ENCODE peak calls at places on chromosomes 3 and 15, in eight cellular contexts. H, P, U, C, T, S, F and A are unnamed samples.
A peak's percentile ranks its signal among the peaks of the same experiment; 100 is the strongest.

GRCh38 chr3:161859057-161859456 is 362.4 kb downstream of the OTOL1 start:
- DNase-seq in H (no peak), P (no peak), U (no peak), C (no peak), T (no peak), S (no peak), F (no peak), A (no peak)

GRCh38 chr15:35874260-35874905 is 328.4 kb upstream of the DPH6 start:
- DNase-seq in H (no peak), P (no peak), U (no peak), C (no peak), T (no peak), S (peak; percentile 32), F (peak; percentile 88), A (no peak)

GRCh38 chr3:37899101-37899707 is 37.5 kb downstream of the CTDSPL start:
- DNase-seq in H (no peak), P (no peak), U (no peak), C (no peak), T (no peak), S (no peak), F (no peak), A (no peak)

GRCh38 chr15:74337146-74337545 is 30.3 kb downstream of the CYP11A1 start:
- DNase-seq in H (no peak), P (no peak), U (no peak), C (no peak), T (peak; percentile 18), S (no peak), F (no peak), A (no peak)

GRCh38 chr15:44713006-44713966 is 2.0 kb downstream of the B2M start:
- DNase-seq in H (peak; percentile 40), P (no peak), U (no peak), C (peak; percentile 39), T (no peak), S (peak; percentile 18), F (peak; percentile 67), A (no peak)

GRCh38 chr3:145776782-145777408 is 384.1 kb downstream of the PLOD2 start:
- DNase-seq in H (no peak), P (peak; percentile 34), U (peak; percentile 36), C (peak; percentile 65), T (no peak), S (peak; percentile 2), F (peak; percentile 90), A (peak; percentile 20)

GRCh38 chr3:184523825-184524615 is 37.6 kb upstream of the EPHB3 start:
- DNase-seq in H (no peak), P (peak; percentile 9), U (no peak), C (no peak), T (no peak), S (peak; percentile 41), F (peak; percentile 65), A (peak; percentile 14)

GRCh38 chr3:72412557-72412956 is 435.7 kb downstream of the SHQ1 start:
- DNase-seq in H (no peak), P (no peak), U (no peak), C (no peak), T (no peak), S (no peak), F (no peak), A (no peak)

GRCh38 chr15:31247404-31247803 is 79.2 kb upstream of the KLF13 start:
- DNase-seq in H (no peak), P (no peak), U (no peak), C (no peak), T (peak; percentile 10), S (no peak), F (no peak), A (no peak)

GRCh38 chr15:61099030-61099800 is 129.9 kb downstream of the RORA start:
- DNase-seq in H (no peak), P (peak; percentile 56), U (no peak), C (no peak), T (no peak), S (no peak), F (peak; percentile 13), A (no peak)

GRCh38 chr15:69593488-69593887 is 140.9 kb downstream of the RPLP1 start:
- DNase-seq in H (no peak), P (no peak), U (no peak), C (no peak), T (no peak), S (no peak), F (no peak), A (no peak)

GRCh38 chr3:154111365-154111764 is 9.8 kb upstream of the ARHGEF26 start:
- DNase-seq in H (no peak), P (no peak), U (no peak), C (no peak), T (no peak), S (no peak), F (no peak), A (no peak)

GRCh38 chr3:193816656-193817311 is 223.8 kb downstream of the OPA1 start:
- DNase-seq in H (no peak), P (no peak), U (no peak), C (peak; percentile 91), T (peak; percentile 89), S (peak; percentile 75), F (peak; percentile 55), A (no peak)

GRCh38 chr3:100402150-100402706 is 889 bp downstream of the LNP1 start:
- DNase-seq in H (no peak), P (no peak), U (no peak), C (peak; percentile 73), T (no peak), S (no peak), F (peak; percentile 51), A (peak; percentile 22)